ENCODE peak calls at places on chromosomes 13 and 19, in four cellular contexts. Z is lower leg skin, S is brain microvascular endothelial cell, A is cardiac muscle cell. C is an unnamed sample.

GRCh38 chr19:1482361-1483066 is 3.5 kb upstream of the C19orf25 start:
- DNase-seq in Z (no peak), S (no peak), A (no peak), C (no peak)

GRCh38 chr19:19546751-19547162 is 8.7 kb downstream of the CILP2 start:
- DNase-seq in Z (no peak), S (no peak), A (no peak), C (no peak)

GRCh38 chr13:32370805-32371204 is 55.5 kb downstream of the BRCA2 start:
- DNase-seq in Z (no peak), S (no peak), A (no peak), C (no peak)

GRCh38 chr19:18053571-18054219 is 33.0 kb downstream of the IL12RB1 start:
- DNase-seq in Z (no peak), S (no peak), A (peak), C (peak)

GRCh38 chr13:111302045-111302722 is 18.3 kb upstream of the TEX29 start:
- DNase-seq in Z (no peak), S (no peak), A (no peak), C (no peak)

GRCh38 chr19:48239120-48239519 is 16.6 kb downstream of the CARD8 start:
- DNase-seq in Z (no peak), S (no peak), A (no peak), C (no peak)

GRCh38 chr13:40565282-40566148 is 100.9 kb downstream of the FOXO1 start:
- DNase-seq in Z (no peak), S (no peak), A (no peak), C (peak)

GRCh38 chr13:99307247-99307646 is at the start of gene GPR183:
- DNase-seq in Z (no peak), S (peak), A (no peak), C (peak)

GRCh38 chr19:35040826-35041547 is 534 bp upstream of the HPN start:
- DNase-seq in Z (peak), S (no peak), A (peak), C (peak)

GRCh38 chr19:41192574-41193419 is at the start of gene CYP2S1:
- DNase-seq in Z (no peak), S (no peak), A (peak), C (peak)

GRCh38 chr19:51166846-51167490 is 24.9 kb downstream of the SIGLEC7 start:
- DNase-seq in Z (peak), S (no peak), A (no peak), C (no peak)

GRCh38 chr13:48448963-48449614 is 36.2 kb upstream of the LPAR6 start:
- DNase-seq in Z (no peak), S (no peak), A (peak), C (peak)

GRCh38 chr13:110583178-110583865 is 21.8 kb upstream of the RAB20 start:
- DNase-seq in Z (no peak), S (no peak), A (no peak), C (no peak)

GRCh38 chr19:31344403-31344802 is 4.8 kb downstream of the TSHZ3 start:
- DNase-seq in Z (no peak), S (no peak), A (no peak), C (no peak)

GRCh38 chr13:25691654-25692053 is 319.9 kb downstream of the ATP8A2 start:
- DNase-seq in Z (no peak), S (no peak), A (no peak), C (no peak)

GRCh38 chr19:35805518-35806102 is 7.0 kb downstream of the PRODH2 start:
- DNase-seq in Z (no peak), S (no peak), A (no peak), C (no peak)

GRCh38 chr13:41467546-41467945 is 10.2 kb downstream of the RGCC start:
- DNase-seq in Z (no peak), S (no peak), A (no peak), C (no peak)

GRCh38 chr19:43316591-43317319 is 36.7 kb upstream of the CD177 start:
- DNase-seq in Z (no peak), S (no peak), A (peak), C (no peak)

GRCh38 chr13:37863708-37864107 is 5.9 kb downstream of the TRPC4 start:
- DNase-seq in Z (no peak), S (no peak), A (no peak), C (no peak)

GRCh38 chr13:112145221-112146072 is 78.5 kb downstream of the SOX1 start:
- DNase-seq in Z (no peak), S (no peak), A (no peak), C (no peak)

DNA sequence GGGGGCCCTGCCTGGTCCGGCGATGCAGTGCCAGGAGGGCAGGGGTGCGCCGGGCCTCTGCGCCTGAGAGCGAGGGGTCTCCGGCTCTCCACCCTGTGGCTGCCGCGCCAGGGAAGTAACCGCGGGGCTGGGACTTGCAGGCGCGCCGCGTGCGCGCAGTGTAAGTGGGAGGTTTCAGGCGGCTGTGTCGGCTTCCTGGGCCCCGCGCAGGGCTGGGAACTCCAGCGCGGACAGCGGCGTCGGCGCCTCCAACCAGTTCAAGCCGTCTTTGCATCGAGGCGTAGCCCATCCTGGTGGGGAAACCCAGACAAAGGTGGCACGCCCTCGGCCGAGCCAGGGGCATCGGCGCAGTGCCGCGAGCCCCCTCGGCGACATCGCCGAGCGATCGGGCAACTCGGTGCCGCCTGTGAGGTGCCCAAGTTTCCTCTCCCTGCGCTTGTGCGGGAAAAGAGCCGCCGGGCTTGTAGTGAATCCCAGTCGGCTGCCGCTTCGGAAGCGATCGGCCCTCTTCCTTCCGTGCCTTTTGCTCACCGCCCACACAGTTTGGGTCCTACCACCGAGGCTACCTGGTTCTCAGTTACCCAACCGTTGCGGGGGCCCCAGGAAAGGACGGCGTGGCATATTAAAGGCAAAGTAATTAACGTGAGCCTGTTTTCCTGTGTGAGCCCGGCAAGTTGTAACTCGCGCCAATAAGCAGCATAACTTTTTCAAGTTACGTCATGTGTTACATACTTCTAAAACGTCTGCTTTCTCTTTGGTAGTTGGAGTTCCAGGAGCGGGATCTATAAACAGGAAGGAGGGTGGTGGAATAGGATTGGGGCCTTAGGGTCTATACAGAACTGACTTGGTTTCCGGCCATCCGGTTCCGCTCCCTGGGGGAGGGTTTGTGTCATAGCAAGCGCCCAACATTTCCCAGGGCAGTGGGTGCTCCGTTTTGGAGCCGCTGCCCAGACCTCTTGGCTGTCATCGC is 1.2 kb downstream of the LRCH1 start:
- DNase-seq in Z (peak), S (peak), A (peak), C (peak)
- TF ChIP-seq CTCF in Z (no peak), S (peak), A (peak), C (no peak)

DNA sequence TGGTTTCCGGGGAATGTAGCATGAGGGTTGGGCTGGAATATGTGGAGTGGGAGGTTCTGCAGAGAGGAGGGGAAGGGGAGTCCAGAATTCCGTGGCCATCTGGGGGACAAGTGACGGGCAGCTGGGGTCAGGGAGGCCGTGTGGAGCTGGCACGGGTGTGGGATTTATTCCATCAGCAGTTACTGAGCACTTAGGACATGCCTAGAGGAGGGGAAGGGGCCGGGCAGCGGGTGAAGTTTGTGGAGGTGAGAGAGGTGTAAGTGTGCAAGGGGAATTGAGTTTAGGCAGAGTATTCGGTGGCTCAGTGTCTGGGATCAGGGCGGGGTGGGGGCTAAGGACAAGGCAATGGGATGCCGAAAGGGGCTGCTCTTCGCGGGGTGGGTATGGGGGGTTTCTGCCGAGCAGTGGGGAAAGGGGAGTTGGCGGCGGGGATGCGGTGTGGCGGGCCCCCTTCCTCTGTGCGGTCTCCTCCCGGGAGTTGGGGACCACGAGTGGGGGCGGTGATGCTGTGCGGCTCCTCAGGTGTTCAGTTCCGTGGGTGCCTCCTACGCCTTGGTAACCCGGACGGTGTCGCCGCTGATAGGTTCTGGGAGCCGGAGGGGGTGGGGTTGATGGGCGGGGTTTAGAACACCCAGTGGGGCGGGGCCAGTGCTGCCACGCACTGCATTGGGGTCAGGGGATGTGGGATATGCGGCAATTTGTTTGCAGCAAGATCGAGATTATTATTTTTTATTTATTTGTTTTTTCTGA is 5.4 kb downstream of the CCDC61 start:
- DNase-seq in Z (no peak), S (no peak), A (peak), C (peak)
- H3K4me3 ChIP-seq in Z (no peak), S (peak), A (peak), C (no peak)

GRCh38 chr13:21556051-21556450 is 47.9 kb downstream of the MICU2 start:
- DNase-seq in Z (no peak), S (no peak), A (peak), C (no peak)

DNA sequence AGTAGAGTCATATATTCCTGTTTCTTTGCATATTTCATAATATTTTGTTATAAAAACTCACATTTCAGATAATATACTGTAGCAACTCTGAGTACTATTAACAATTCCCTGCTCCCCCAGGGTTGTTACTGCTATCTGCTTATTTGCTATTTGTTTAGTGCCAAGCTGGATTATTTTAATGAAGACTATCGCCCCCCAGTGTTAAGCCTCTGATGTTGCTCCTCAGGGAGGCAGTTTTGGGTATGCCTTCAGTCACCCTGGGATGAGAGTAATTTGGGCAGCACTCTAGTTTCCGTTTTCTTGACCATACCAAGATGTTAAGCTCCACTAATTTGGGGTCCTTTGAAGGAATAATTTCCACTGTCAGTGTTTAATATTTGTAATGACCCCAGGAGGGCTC is 46.0 kb downstream of the MICU2 start:
- DNase-seq in Z (no peak), S (peak), A (peak), C (peak)
- TF ChIP-seq CTCF in Z (no peak), S (peak), A (peak), C (peak)

GRCh38 chr19:12913011-12913561 is 6.0 kb downstream of the SYCE2 start:
- DNase-seq in Z (peak), S (no peak), A (peak), C (peak)
- H3K4me3 ChIP-seq in Z (no peak), S (no peak), A (no peak), C (no peak)

DNA sequence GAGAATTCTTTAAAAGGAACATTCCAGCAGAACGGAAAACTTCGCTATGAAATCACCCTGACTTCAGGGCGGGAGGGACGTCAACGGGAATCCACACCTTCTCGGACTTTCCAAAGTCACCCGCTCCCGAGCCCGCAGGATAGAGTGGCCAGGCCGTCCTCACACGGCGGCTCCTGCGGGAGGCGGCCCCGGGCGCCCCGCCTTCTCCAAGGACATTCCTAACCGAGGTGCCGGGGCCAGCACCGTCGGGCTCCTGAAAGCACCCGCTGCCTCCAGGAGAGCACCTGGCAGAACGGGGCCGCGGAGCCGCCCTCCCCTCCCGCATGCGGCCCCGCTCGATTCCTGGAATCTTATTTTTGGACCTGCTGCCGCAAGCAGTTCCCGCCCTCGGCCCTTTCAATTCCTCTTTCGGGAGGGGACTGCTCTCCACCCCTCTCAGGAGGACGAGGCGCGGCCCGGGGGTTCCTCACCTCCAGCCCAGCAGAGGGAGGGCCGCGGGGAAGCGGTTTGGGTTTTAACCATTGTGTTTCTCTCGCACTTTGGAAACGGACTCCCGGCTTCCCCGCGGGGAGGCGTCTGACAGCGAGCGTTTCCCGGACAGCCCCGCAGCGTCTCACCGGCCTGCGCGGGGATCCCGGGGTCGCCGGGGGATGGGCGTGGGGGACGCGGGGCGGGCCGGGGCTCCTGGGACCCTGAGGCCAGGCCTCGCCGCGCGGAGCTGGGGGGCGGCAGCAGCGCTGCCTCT is 938 bp downstream of the GAS6 start:
- DNase-seq in Z (no peak), S (no peak), A (peak), C (no peak)
- TF ChIP-seq CTCF in Z (no peak), S (no peak), A (no peak), C (no peak)

GRCh38 chr19:52949422-52949821 is 13.3 kb downstream of the ZNF816 start:
- DNase-seq in Z (no peak), S (no peak), A (no peak), C (no peak)

GRCh38 chr19:52943884-52944643 is 18.6 kb downstream of the ZNF816 start:
- DNase-seq in Z (no peak), S (no peak), A (no peak), C (no peak)

GRCh38 chr19:52945652-52946321 is 16.9 kb downstream of the ZNF816 start:
- DNase-seq in Z (no peak), S (no peak), A (no peak), C (no peak)

GRCh38 chr19:52948025-52948770 is 14.5 kb downstream of the ZNF816 start:
- DNase-seq in Z (no peak), S (no peak), A (no peak), C (no peak)

DNA sequence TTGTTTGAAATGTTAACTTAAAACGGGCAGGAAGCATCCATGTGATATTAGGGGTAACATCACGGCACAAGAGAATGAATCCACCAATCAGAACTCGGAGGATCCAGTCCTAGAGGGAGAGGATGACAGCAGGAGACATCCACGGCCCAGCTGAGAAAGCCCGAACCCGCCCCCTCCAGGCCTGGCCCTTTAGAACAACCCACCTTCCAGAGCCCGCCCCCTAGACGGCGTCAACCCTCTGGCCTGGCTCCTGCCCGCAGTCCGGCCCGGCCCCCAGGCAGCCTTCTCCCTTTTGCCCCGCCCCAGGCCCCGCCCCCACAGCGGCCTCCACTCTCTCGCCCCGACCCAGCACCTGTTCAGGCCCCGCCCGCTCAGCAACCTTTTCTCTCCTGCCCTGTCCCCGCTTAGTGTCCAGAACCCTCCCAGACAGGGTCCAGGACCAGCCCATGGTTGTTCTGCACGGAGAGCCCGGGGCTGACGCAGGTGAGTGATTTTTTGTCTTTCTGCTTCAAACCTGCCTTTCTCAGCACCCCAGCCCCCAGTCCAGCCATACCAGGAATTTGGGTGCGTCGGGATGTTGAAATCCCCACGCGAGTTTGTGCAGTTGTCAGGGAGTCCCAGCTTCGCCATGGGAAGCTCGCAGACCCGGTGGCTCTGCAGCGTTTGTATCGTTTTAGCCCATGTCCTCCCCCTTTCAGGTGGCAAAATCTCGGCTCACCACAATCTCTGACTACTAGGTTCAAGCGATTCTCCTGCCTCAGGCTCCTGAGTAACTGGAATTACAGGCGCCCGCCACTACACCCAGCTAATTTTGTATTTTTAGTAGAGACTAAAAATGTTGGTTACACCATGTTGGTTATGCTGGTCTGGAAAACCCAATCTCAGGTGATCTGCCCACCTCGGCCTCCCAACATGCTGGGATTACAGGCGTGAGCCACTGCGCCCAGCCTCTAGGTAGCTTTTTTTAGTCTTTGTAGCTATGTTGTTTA is 16.1 kb downstream of the ZNF816 start:
- DNase-seq in Z (no peak), S (no peak), A (peak), C (peak)
- H3K4me3 ChIP-seq in Z (no peak), S (no peak), A (no peak), C (no peak)

GRCh38 chr13:27728271-27728670 is 64.0 kb upstream of the GSX1 start:
- DNase-seq in Z (no peak), S (no peak), A (peak), C (no peak)
- TF ChIP-seq CTCF in Z (no peak), S (peak), A (no peak), C (no peak)